ENCODE peak calls at places on chromosomes 11 and 22, in six cellular contexts. Z, B, F, Y, L and W are unnamed samples. For H3K36me3, the result is how much of the 10 kb centered on the place peaks cover.

GRCh38 chr11:111795333-111795985 is 29.3 kb upstream of the PPP2R1B start:
- DNase-seq in Z (no peak), B (no peak), F (no peak), Y (peak), L (no peak), W (no peak)

GRCh38 chr11:77557553-77557952 is 32.2 kb upstream of the AQP11 start:
- DNase-seq in Z (peak), B (no peak), F (no peak), Y (peak), L (no peak), W (no peak)

GRCh38 chr11:13284776-13285588 is 7.4 kb downstream of the BMAL1 start:
- DNase-seq in Z (no peak), B (no peak), F (no peak), Y (no peak), L (no peak), W (no peak)

GRCh38 chr11:64489831-64490441 is 101.1 kb upstream of the SLC22A12 start:
- DNase-seq in Z (peak), B (no peak), F (peak), Y (peak), L (no peak), W (peak)

GRCh38 chr11:31940396-31941037 is 129.4 kb upstream of the PAX6 start:
- DNase-seq in Z (no peak), B (no peak), F (no peak), Y (no peak), L (no peak), W (no peak)

GRCh38 chr11:110982214-110982613 is 263.3 kb upstream of the POU2AF2 start:
- DNase-seq in Z (peak), B (no peak), F (no peak), Y (no peak), L (no peak), W (no peak)

GRCh38 chr11:121418625-121419114 is 33.4 kb upstream of the SORL1 start:
- DNase-seq in Z (peak), B (peak), F (no peak), Y (no peak), L (no peak), W (no peak)

GRCh38 chr11:132427611-132428010 is 1057.2 kb downstream of the NTM start:
- DNase-seq in Z (no peak), B (no peak), F (no peak), Y (no peak), L (no peak), W (no peak)

DNA sequence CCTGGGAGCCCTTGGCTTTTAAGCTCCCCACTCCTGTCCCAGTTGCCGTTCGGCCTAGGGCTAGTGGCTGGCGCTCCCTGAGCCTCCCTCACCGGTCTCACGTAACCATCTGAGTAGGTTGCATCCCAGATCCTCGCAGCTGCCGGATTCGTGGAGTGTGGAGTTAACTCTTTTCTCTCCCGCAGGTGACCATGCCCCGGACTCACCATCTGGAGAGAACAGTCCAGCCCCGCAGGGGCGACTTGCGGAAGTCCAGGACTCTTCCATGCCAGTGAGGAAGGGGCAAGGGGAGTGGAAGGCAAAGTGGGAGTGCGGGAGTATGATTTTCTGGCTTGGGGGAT is 902 bp downstream of the MUS81 start:
- DNase-seq in Z (no peak), B (no peak), F (no peak), Y (no peak), L (no peak), W (peak)
- H3K27ac ChIP-seq in Z (peak), B (peak), F (peak), Y (peak), L (peak), W (peak)

GRCh38 chr11:130813196-130813595 is 103.1 kb downstream of the SNX19 start:
- DNase-seq in Z (no peak), B (no peak), F (no peak), Y (no peak), L (no peak), W (no peak)
- H3K4me3 ChIP-seq in Z (no peak), B (no peak), F (no peak), Y (no peak), L (no peak), W (no peak)

GRCh38 chr22:38065539-38065938 is 8.3 kb downstream of the PICK1 start:
- DNase-seq in Z (no peak), B (no peak), F (no peak), Y (no peak), L (no peak), W (no peak)

GRCh38 chr22:38067771-38068360 is 10.7 kb downstream of the PICK1 start:
- DNase-seq in Z (no peak), B (no peak), F (no peak), Y (no peak), L (no peak), W (no peak)

GRCh38 chr22:38066381-38067027 is 9.3 kb downstream of the PICK1 start:
- DNase-seq in Z (no peak), B (no peak), F (no peak), Y (no peak), L (no peak), W (no peak)

GRCh38 chr22:38068641-38069371 is 11.6 kb downstream of the PICK1 start:
- DNase-seq in Z (no peak), B (no peak), F (no peak), Y (no peak), L (no peak), W (no peak)

GRCh38 chr22:38067028-38067415 is 9.8 kb downstream of the PICK1 start:
- DNase-seq in Z (no peak), B (no peak), F (no peak), Y (no peak), L (no peak), W (no peak)
- H3K36me3 ChIP-seq in Z (under half), B (under half), F (under half), Y (half or more), L (under half), W (under half)

DNA sequence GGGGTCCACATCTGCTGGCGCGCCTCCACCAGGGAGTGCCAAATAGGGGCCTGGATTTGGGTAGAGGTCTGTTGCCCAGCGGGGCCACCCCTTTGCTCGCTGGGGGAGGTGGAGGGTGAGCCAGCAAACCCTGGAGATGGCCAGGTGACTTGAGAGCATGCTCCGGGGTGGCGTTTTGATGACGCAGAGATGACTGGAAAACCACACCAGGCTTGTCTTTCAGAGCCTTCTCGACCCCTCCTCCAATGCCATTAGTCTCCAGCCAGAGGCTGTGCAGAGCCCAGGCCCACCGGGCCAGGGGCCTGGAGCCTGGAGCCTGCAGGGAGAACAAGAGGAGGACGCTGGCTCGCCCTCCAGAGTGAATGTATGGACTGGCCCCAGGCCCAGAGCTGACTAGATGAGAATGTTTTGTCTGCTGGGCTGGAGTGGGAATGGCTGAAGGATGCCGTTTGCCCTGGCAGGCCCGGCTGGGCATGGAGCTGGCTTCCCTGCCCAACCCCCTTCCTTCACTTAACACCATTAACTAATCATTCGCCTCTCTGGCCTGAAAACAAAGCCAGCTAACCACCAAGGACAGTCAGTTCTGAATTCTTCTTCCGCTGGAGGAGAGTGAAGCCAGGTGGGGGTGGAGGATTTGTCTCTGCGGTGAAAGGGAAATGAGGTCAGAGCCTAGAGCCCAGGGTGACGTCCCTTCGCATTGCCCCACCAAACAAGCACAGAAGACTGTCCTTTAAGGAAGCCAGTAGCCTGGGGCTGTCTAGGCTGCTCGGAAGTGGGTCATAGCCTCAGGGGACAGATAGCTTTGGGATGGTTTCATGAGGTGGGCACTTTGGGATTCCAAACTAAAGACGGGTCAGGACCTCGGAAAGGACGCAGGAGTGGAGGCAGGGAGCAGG is 1.6 kb upstream of the MCAM start:
- DNase-seq in Z (peak), B (peak), F (peak), Y (peak), L (peak), W (peak)
- H3K27ac ChIP-seq in Z (peak), B (peak), F (peak), Y (peak), L (peak), W (peak)

DNA sequence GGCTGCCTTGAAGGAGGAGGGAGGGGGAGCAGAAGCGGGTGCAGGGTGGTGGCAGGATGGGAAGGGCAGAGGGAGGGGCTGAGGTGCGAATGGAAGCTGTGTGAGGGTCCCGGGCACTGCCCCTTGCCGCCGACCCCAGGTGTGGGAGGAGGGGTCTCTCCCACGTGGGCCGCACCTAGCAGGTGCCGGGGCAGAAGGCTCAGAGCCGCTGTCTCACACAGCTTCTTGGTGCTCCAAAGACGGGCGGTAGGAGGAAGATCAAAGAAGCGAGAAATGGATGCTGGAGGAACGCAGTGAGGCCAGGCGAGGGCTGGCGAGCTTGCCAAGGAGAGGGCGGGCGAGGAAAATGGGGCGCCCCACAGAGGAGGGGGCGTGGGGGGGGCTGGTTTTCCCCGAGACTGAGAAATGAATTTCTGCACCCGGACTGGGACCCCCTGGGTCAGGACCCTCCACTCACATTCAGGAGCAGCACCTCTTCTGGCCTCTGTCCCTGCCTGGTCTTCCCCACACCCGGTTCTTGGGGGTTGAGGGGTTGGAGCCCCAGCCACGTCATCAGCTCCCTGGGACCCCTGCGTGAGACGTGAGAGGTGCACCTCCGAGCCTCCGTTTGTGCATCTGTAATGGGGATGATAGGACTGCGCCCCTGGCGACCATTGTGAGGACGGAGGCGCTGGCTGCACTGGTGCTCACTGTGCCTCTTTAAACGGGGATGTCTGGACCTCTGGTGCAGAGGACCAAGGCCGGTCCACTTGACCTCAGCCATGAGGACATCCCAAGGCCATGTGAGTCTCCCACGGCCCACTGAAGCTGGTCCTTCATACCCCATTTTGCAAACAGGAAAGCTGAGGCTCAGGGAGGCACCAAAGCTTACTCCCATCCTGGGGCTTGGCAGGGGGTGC is 16.8 kb downstream of the LSP1 start:
- DNase-seq in Z (no peak), B (no peak), F (no peak), Y (no peak), L (no peak), W (peak)
- H3K4me3 ChIP-seq in Z (no peak), B (peak), F (no peak), Y (no peak), L (peak), W (no peak)

GRCh38 chr11:102393272-102393730 is 46.3 kb downstream of the BIRC2 start:
- DNase-seq in Z (no peak), B (no peak), F (no peak), Y (no peak), L (no peak), W (no peak)
- H3K36me3 ChIP-seq in Z (under half), B (under half), F (half or more), Y (under half), L (under half), W (under half)

GRCh38 chr11:126312903-126313460 is 9.1 kb downstream of the DCPS start:
- DNase-seq in Z (no peak), B (no peak), F (no peak), Y (no peak), L (no peak), W (no peak)
- H3K27ac ChIP-seq in Z (no peak), B (no peak), F (no peak), Y (no peak), L (no peak), W (no peak)

DNA sequence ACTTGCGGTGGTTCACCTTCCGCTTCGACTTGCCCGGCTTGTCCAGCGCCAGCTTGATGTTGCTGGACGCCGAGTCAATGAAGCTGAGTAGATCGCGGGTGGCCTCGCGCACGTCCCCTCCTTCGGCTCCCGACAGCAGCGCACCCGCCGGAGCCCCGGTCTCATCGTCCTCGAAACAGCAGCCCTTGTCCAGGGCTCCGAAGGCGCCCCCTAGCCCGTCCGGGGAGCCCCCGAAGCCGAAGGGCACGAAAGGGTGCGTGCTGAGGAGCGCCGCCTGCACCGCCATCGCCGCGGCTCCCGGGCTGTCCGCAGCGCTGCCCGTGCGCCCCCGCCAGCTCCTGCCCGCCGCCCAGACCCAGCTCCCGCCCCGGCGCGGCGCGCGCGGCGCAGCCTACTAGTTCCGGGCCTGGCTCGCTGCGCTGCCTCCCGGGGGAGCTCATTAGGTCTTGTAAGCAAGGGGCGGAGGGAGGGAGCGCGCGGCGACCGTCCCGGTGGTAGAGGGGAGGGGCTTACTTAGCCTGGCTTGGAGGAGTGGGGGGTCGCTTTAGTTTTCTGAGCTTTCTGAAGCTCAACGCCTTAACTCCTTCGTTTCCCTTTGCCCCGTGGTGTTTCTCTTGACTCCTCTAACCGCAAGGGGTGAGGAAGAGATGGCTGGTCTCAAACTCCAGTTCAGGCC is at the start of gene FAM181B:
- DNase-seq in Z (peak), B (no peak), F (peak), Y (peak), L (peak), W (peak)
- H3K4me3 ChIP-seq in Z (peak), B (peak), F (peak), Y (peak), L (peak), W (peak)